ENCODE peak calls at places on chromosomes 3 and 15, in eight cellular contexts. B, W, I, E, M, A, Q and Y are unnamed samples.

GRCh38 chr3:8760506-8760905 is 8.9 kb downstream of the OXTR start:
- DNase-seq in B (no peak), W (no peak), I (no peak), E (no peak), M (no peak), A (no peak), Q (no peak), Y (no peak)

GRCh38 chr3:64152100-64152499 is 73.2 kb downstream of the PRICKLE2 start:
- DNase-seq in B (no peak), W (no peak), I (no peak), E (peak; percentile 93), M (peak; percentile 38), A (no peak), Q (peak; percentile 65), Y (no peak)

GRCh38 chr3:42163622-42164244 is 72.6 kb downstream of the TRAK1 start:
- DNase-seq in B (no peak), W (no peak), I (no peak), E (no peak), M (no peak), A (no peak), Q (no peak), Y (no peak)

GRCh38 chr3:134201201-134202130 is 49.2 kb downstream of the RYK start:
- DNase-seq in B (no peak), W (no peak), I (no peak), E (peak; percentile 68), M (no peak), A (no peak), Q (peak; percentile 77), Y (no peak)

GRCh38 chr3:25973111-25973510 is 183.2 kb downstream of the OXSM start:
- DNase-seq in B (no peak), W (no peak), I (peak; percentile 82), E (no peak), M (no peak), A (no peak), Q (no peak), Y (no peak)

GRCh38 chr3:170331143-170331542 is 26.4 kb upstream of the SKIL start:
- DNase-seq in B (no peak), W (no peak), I (no peak), E (no peak), M (no peak), A (peak; percentile 90), Q (no peak), Y (no peak)

GRCh38 chr15:69595009-69595825 is 142.6 kb downstream of the RPLP1 start:
- DNase-seq in B (no peak), W (no peak), I (no peak), E (no peak), M (peak; percentile 57), A (no peak), Q (peak; percentile 26), Y (no peak)

GRCh38 chr15:31214158-31214863 is 112.3 kb upstream of the KLF13 start:
- DNase-seq in B (no peak), W (no peak), I (no peak), E (no peak), M (no peak), A (no peak), Q (no peak), Y (no peak)

GRCh38 chr3:69907554-69907953 is 92.0 kb upstream of the SAMMSON start:
- DNase-seq in B (no peak), W (no peak), I (no peak), E (no peak), M (no peak), A (no peak), Q (no peak), Y (no peak)

GRCh38 chr3:142929109-142929508 is 34.4 kb downstream of the PAQR9 start:
- DNase-seq in B (no peak), W (peak; percentile 48), I (no peak), E (peak; percentile 48), M (no peak), A (peak; percentile 62), Q (peak; percentile 52), Y (no peak)

GRCh38 chr3:127153506-127153815 is 39.5 kb upstream of the PRR23E start:
- DNase-seq in B (no peak), W (no peak), I (no peak), E (no peak), M (no peak), A (no peak), Q (no peak), Y (no peak)

GRCh38 chr3:64187065-64187959 is 38.0 kb downstream of the PRICKLE2 start:
- DNase-seq in B (no peak), W (no peak), I (peak; percentile 5), E (peak; percentile 95), M (peak; percentile 65), A (peak; percentile 23), Q (peak; percentile 83), Y (peak; percentile 59)

GRCh38 chr3:69724722-69725435 is 14.4 kb upstream of the MITF start:
- DNase-seq in B (no peak), W (no peak), I (no peak), E (peak; percentile 66), M (no peak), A (no peak), Q (no peak), Y (no peak)

GRCh38 chr3:11588338-11588737 is 55.4 kb downstream of the VGLL4 start:
- DNase-seq in B (no peak), W (no peak), I (no peak), E (no peak), M (no peak), A (no peak), Q (no peak), Y (no peak)

GRCh38 chr3:28868897-28869296 is 412.0 kb upstream of the RBMS3 start:
- DNase-seq in B (no peak), W (no peak), I (no peak), E (no peak), M (no peak), A (no peak), Q (no peak), Y (no peak)

GRCh38 chr3:38648659-38649499 is 608 bp downstream of the SCN5A start:
- DNase-seq in B (peak; percentile 76), W (no peak), I (no peak), E (no peak), M (no peak), A (no peak), Q (no peak), Y (no peak)

GRCh38 chr3:189652042-189652441 is 20.9 kb downstream of the TP63 start:
- DNase-seq in B (peak; percentile 0), W (no peak), I (no peak), E (peak; percentile 35), M (no peak), A (peak; percentile 60), Q (no peak), Y (no peak)

GRCh38 chr3:37753428-37753827 is 108.3 kb upstream of the CTDSPL start:
- DNase-seq in B (no peak), W (no peak), I (peak; percentile 83), E (no peak), M (no peak), A (no peak), Q (no peak), Y (no peak)

GRCh38 chr3:43290961-43291360 is 4.6 kb downstream of the SNRK start:
- DNase-seq in B (no peak), W (no peak), I (no peak), E (peak; percentile 13), M (no peak), A (no peak), Q (no peak), Y (no peak)

GRCh38 chr3:183317271-183317670 is 64.2 kb downstream of the B3GNT5 start:
- DNase-seq in B (no peak), W (no peak), I (no peak), E (no peak), M (no peak), A (no peak), Q (no peak), Y (no peak)

GRCh38 chr3:156816091-156816793 is 9.9 kb upstream of the LEKR1 start:
- DNase-seq in B (no peak), W (peak; percentile 54), I (no peak), E (peak; percentile 59), M (peak; percentile 11), A (peak; percentile 76), Q (peak; percentile 64), Y (no peak)

GRCh38 chr3:118710532-118710931 is 324.1 kb downstream of the IGSF11 start:
- DNase-seq in B (no peak), W (no peak), I (no peak), E (no peak), M (no peak), A (no peak), Q (no peak), Y (no peak)

GRCh38 chr3:105154692-105155091 is 212.0 kb upstream of the ALCAM start:
- DNase-seq in B (no peak), W (no peak), I (no peak), E (no peak), M (no peak), A (no peak), Q (no peak), Y (no peak)

GRCh38 chr3:149554826-149555225 is 80.3 kb downstream of the TM4SF4 start:
- DNase-seq in B (no peak), W (no peak), I (no peak), E (peak; percentile 83), M (no peak), A (no peak), Q (no peak), Y (no peak)

GRCh38 chr3:125246237-125246636 is 33.7 kb upstream of the SLC12A8 start:
- DNase-seq in B (no peak), W (no peak), I (no peak), E (no peak), M (no peak), A (no peak), Q (no peak), Y (no peak)

GRCh38 chr15:74502301-74502700 is 38.7 kb upstream of the ARID3B start:
- DNase-seq in B (no peak), W (no peak), I (no peak), E (no peak), M (no peak), A (no peak), Q (no peak), Y (no peak)

GRCh38 chr3:169264711-169265110 is 398.8 kb downstream of the MECOM start:
- DNase-seq in B (peak; percentile 67), W (no peak), I (peak; percentile 77), E (peak; percentile 75), M (peak; percentile 7), A (no peak), Q (no peak), Y (no peak)

GRCh38 chr3:159619341-159619885 is 369.2 kb upstream of the IL12A start:
- DNase-seq in B (no peak), W (no peak), I (peak; percentile 74), E (peak; percentile 10), M (no peak), A (no peak), Q (peak; percentile 68), Y (peak; percentile 44)

GRCh38 chr3:13106308-13106970 is 33.2 kb upstream of the IQSEC1 start:
- DNase-seq in B (no peak), W (no peak), I (no peak), E (no peak), M (no peak), A (no peak), Q (peak; percentile 24), Y (no peak)

GRCh38 chr3:161854232-161854771 is 357.7 kb downstream of the OTOL1 start:
- DNase-seq in B (peak; percentile 3), W (peak; percentile 6), I (no peak), E (peak; percentile 75), M (no peak), A (peak; percentile 29), Q (peak; percentile 5), Y (no peak)

GRCh38 chr3:107523361-107524213 is 825 bp downstream of the BBX start:
- DNase-seq in B (peak; percentile 77), W (peak; percentile 58), I (peak; percentile 50), E (peak; percentile 60), M (peak; percentile 78), A (peak; percentile 46), Q (peak; percentile 22), Y (no peak)